ENCODE peak calls at places on chromosomes 3 and 15, in ten cellular contexts. H is heart left ventricle; C is lung; U is CD8-positive, alpha-beta T cell; W is tibial artery; I is left lung; Z is MM.1S; G is left ventricle myocardium inferior; B is right atrium auricular region; K is hepatocyte. O is an unnamed sample. For H3K27me3, the result is how much of the 10 kb centered on the place peaks cover.

GRCh38 chr3:49213998-49214397 is 42.6 kb downstream of the KLHDC8B start:
- DNase-seq in H (no peak), C (no peak), U (no peak), W (no peak), I (no peak), Z (no peak), G (no peak), B (no peak), K (no peak), O (no peak)

GRCh38 chr3:47082519-47082918 is 81.4 kb downstream of the SETD2 start:
- DNase-seq in H (no peak), C (no peak), U (no peak), W (no peak), I (no peak), Z (no peak), G (no peak), B (no peak), K (no peak), O (no peak)

GRCh38 chr15:93980149-93980911 is 251.0 kb upstream of the MCTP2 start:
- DNase-seq in H (no peak), C (no peak), U (no peak), W (no peak), I (no peak), Z (no peak), G (peak), B (no peak), K (no peak), O (no peak)

GRCh38 chr3:56955551-56956131 is 104.8 kb upstream of the SPATA12 start:
- DNase-seq in H (no peak), C (no peak), U (no peak), W (no peak), I (no peak), Z (no peak), G (no peak), B (no peak), K (no peak), O (no peak)

GRCh38 chr3:172692751-172693310 is 18.0 kb downstream of the NCEH1 start:
- DNase-seq in H (no peak), C (no peak), U (no peak), W (no peak), I (no peak), Z (peak), G (no peak), B (no peak), K (no peak), O (no peak)

GRCh38 chr3:159650751-159651150 is 337.9 kb upstream of the IL12A start:
- DNase-seq in H (no peak), C (no peak), U (no peak), W (no peak), I (no peak), Z (no peak), G (no peak), B (no peak), K (no peak), O (no peak)

GRCh38 chr3:141714671-141715070 is 23.4 kb upstream of the RNF7 start:
- DNase-seq in H (no peak), C (no peak), U (no peak), W (no peak), I (no peak), Z (no peak), G (no peak), B (no peak), K (no peak), O (no peak)

GRCh38 chr3:72848703-72849081 is 447 bp upstream of the SHQ1 start:
- DNase-seq in H (no peak), C (no peak), U (peak), W (no peak), I (no peak), Z (peak), G (no peak), B (no peak), K (no peak), O (no peak)

GRCh38 chr3:50195501-50196252 is 4.3 kb downstream of the GNAT1 start:
- DNase-seq in H (no peak), C (no peak), U (no peak), W (no peak), I (no peak), Z (no peak), G (no peak), B (no peak), K (peak), O (no peak)

GRCh38 chr15:72342385-72342784 is 22.4 kb upstream of the CELF6 start:
- DNase-seq in H (no peak), C (no peak), U (peak), W (no peak), I (no peak), Z (no peak), G (no peak), B (no peak), K (peak), O (no peak)

GRCh38 chr3:52781741-52782140 is 4.3 kb downstream of the ITIH1 start:
- DNase-seq in H (no peak), C (no peak), U (peak), W (no peak), I (no peak), Z (no peak), G (no peak), B (no peak), K (no peak), O (peak)

GRCh38 chr3:196849180-196849721 is 18.5 kb upstream of the SENP5 start:
- DNase-seq in H (no peak), C (no peak), U (no peak), W (no peak), I (no peak), Z (no peak), G (no peak), B (no peak), K (no peak), O (no peak)

GRCh38 chr15:51128701-51129100 is 34.0 kb upstream of the TNFAIP8L3 start:
- DNase-seq in H (no peak), C (no peak), U (no peak), W (no peak), I (no peak), Z (no peak), G (no peak), B (no peak), K (no peak), O (no peak)
- H3K27me3 ChIP-seq in H (under half), C (under half), U (under half), W (under half), I (under half), Z (under half), G (under half), B (under half), K (under half), O (under half)

DNA sequence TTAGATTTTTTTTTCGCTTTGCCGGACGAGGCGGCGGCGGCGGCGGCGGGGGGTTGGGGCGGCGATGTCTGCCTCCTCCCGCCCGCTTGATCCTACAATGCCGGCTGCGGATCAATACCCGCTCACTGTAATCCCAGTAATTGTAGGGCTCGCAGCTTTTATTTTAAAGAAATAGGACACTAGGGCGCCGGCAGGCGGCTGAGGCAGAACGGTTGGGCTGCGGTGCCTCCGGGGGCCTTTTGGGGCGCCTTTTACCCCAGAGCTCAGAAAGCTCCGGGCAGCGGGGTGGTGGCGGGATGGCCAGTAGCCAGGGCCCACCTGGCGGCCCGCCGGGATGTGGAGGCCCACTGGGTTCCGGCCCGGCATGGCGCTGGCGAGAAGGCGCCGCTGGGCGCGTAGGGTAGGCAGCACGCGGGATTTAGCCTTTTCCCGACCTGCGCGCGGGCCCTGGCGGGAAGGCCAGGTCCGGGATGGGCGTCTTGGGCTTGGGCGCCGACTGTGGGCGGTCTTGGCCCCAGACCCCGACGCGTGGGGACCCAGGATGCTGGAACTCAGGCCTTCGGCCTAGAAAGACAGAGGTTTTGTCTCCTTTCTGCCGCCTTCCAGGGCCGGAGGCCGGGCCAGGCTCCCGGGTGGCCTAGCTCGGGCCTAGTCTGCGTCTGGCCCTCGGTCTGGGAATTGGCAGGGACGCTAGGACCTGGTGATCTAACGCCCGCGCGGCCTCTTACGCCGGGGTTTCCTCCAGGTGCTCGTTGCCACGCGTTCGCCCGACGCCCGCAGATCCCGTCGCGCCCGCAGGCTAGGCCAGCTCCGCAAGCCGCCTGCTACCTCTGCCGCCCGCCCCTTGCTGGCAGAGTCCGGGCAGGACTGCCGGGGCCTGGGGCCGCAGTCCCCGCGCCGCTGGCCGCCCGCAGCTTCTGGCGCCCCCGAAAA is 15.5 kb upstream of the ONECUT1 start:
- DNase-seq in H (no peak), C (no peak), U (no peak), W (no peak), I (no peak), Z (no peak), G (no peak), B (no peak), K (no peak), O (no peak)
- TF ChIP-seq CTCF in H (no peak), C (no peak), U (peak), W (no peak), I (no peak), Z (no peak), G (no peak), B (no peak), K (no peak), O (no peak)

DNA sequence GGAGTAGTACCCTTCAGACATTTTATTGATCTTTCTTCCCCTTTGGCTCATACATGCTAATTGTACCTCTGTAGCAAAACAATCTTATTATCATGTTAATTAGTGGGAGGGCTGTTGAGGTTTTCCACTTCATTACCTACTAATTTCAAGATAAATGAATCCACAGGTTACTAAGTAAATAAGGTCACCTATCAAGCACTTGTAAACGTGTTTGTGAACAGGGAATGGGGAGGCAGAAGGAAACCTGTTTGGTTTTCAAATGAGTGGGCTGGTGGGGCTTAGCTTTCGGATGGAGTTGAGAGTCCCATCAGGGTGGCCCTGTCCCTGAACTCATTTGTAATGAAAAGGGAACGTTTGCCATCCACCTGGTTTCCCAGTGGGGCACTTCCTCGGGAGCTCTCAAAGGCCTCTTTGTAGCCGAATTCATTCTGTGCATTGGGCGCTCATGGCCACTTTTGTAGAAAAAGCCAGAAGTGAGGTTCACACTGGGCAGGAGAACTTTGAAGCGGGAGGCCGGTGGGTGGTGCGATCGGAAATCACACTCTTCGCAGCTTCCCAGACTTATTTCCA is 419.8 kb upstream of the NR2F2 start:
- DNase-seq in H (no peak), C (no peak), U (no peak), W (no peak), I (no peak), Z (no peak), G (no peak), B (no peak), K (no peak), O (no peak)
- H3K27me3 ChIP-seq in H (under half), C (under half), U (under half), W (under half), I (under half), Z (under half), G (under half), B (under half), K (under half), O (under half)

DNA sequence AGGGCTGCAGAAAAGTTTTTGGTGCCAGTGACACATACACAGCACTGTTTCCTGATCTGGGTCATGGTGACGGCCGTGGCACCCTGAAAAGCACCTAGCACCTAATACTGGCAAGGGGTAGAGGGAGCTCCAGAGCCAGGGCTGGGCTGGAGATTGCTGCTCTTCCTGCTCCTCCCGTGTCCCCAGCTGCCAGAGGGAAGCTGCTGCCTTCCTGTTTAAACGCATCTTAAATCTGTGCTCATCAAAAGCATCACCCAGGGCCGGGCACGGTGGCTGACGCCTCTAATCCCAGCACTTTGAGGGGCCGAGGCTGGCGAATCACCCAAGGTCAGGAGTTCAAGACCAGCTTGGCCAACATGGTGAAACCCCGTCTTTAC is 156.7 kb upstream of the MEF2A start:
- DNase-seq in H (peak), C (peak), U (peak), W (peak), I (peak), Z (no peak), G (peak), B (peak), K (peak), O (peak)
- TF ChIP-seq CTCF in H (peak), C (peak), U (peak), W (peak), I (peak), Z (no peak), G (peak), B (peak), K (peak), O (peak)

DNA sequence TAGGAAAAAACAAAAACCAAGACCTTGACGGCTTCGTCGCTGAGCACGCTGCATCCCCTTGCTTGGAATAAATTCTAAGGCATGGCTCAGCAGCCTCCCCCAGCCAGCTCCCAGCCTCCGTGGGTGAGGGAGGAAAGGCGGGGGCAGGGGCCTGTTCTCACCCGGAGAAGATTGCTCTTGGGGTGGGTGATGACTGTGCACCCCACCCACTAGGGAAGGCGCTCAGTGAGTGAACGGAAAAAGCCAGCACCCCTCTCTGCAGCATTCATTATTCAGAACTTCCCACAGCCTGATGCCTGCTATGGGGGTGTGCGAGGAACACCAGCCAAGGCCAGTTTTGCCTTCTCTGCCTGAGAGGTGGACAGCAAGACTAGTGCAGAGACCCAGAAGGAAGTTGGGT is 19.3 kb upstream of the NTRK3 start:
- DNase-seq in H (no peak), C (no peak), U (no peak), W (no peak), I (no peak), Z (no peak), G (no peak), B (no peak), K (no peak), O (no peak)
- H3K27me3 ChIP-seq in H (under half), C (under half), U (under half), W (under half), I (under half), Z (under half), G (half or more), B (under half), K (under half), O (under half)

GRCh38 chr15:91032919-91033803 is 10.8 kb upstream of the VPS33B start:
- DNase-seq in H (peak), C (peak), U (peak), W (no peak), I (peak), Z (peak), G (peak), B (no peak), K (peak), O (peak)
- TF ChIP-seq CTCF in H (peak), C (peak), U (peak), W (peak), I (peak), Z (peak), G (peak), B (peak), K (peak), O (peak)

GRCh38 chr3:198080521-198081384 is 120.7 kb downstream of the LMLN start:
- DNase-seq in H (peak), C (peak), U (peak), W (peak), I (peak), Z (peak), G (peak), B (no peak), K (peak), O (peak)
- H3K27me3 ChIP-seq in H (under half), C (under half), U (under half), W (half or more), I (half or more), Z (under half), G (half or more), B (under half), K (half or more), O (under half)